ENCODE peak calls at places on chromosomes 11 and 22, in ten cellular contexts. A, V, J, D, H, P, G, T, S and O are unnamed samples.

GRCh38 chr11:10304495-10305261 is at the start of gene ADM:
- DNase-seq in A (peak), V (peak), J (peak), D (peak), H (peak), P (peak), G (peak), T (peak), S (no peak), O (peak)

GRCh38 chr22:21977814-21978213 is 4.8 kb downstream of the TOP3B start:
- DNase-seq in A (no peak), V (no peak), J (no peak), D (no peak), H (no peak), P (no peak), G (no peak), T (no peak), S (no peak), O (no peak)

GRCh38 chr22:21657020-21657360 is 8.8 kb upstream of the PPIL2 start:
- DNase-seq in A (no peak), V (no peak), J (no peak), D (no peak), H (no peak), P (no peak), G (no peak), T (no peak), S (no peak), O (no peak)

GRCh38 chr22:40009953-40010751 is 15.4 kb downstream of the FAM83F start:
- DNase-seq in A (no peak), V (no peak), J (no peak), D (no peak), H (peak), P (no peak), G (no peak), T (no peak), S (no peak), O (no peak)

GRCh38 chr11:93072236-93072635 is 102.8 kb downstream of the MTNR1B start:
- DNase-seq in A (no peak), V (no peak), J (no peak), D (no peak), H (no peak), P (no peak), G (no peak), T (no peak), S (no peak), O (no peak)

GRCh38 chr11:135073870-135074269 is 661.8 kb upstream of the B3GAT1 start:
- DNase-seq in A (no peak), V (no peak), J (no peak), D (no peak), H (no peak), P (no peak), G (no peak), T (no peak), S (no peak), O (no peak)

GRCh38 chr22:18091916-18092526 is 14.2 kb downstream of the PEX26 start:
- DNase-seq in A (no peak), V (no peak), J (peak), D (peak), H (no peak), P (peak), G (peak), T (peak), S (peak), O (peak)

GRCh38 chr22:45553333-45554039 is 50.8 kb downstream of the FBLN1 start:
- DNase-seq in A (peak), V (peak), J (peak), D (peak), H (peak), P (peak), G (peak), T (peak), S (peak), O (peak)

GRCh38 chr22:48951836-48952235 is 875.8 kb downstream of the BRD1 start:
- DNase-seq in A (no peak), V (no peak), J (peak), D (no peak), H (no peak), P (no peak), G (no peak), T (no peak), S (no peak), O (no peak)

GRCh38 chr22:25626146-25626992 is 61.9 kb downstream of the GRK3 start:
- DNase-seq in A (no peak), V (no peak), J (no peak), D (no peak), H (no peak), P (no peak), G (no peak), T (no peak), S (no peak), O (no peak)

GRCh38 chr11:12056112-12056511 is 47.7 kb upstream of the DKK3 start:
- DNase-seq in A (no peak), V (no peak), J (no peak), D (no peak), H (no peak), P (no peak), G (no peak), T (no peak), S (no peak), O (no peak)

GRCh38 chr11:123653405-123653996 is 923 bp downstream of the SCN3B start:
- DNase-seq in A (no peak), V (no peak), J (no peak), D (no peak), H (peak), P (peak), G (no peak), T (no peak), S (no peak), O (no peak)
- TF ChIP-seq CTCF in A (no peak), V (no peak), J (no peak), D (no peak), H (peak), P (no peak), G (no peak), T (no peak), S (no peak), O (no peak)

GRCh38 chr11:117872420-117872961 is 4.0 kb downstream of the FXYD6 start:
- DNase-seq in A (no peak), V (no peak), J (no peak), D (peak), H (no peak), P (no peak), G (peak), T (no peak), S (no peak), O (no peak)

GRCh38 chr11:117874253-117874909 is 2.1 kb downstream of the FXYD6 start:
- DNase-seq in A (no peak), V (no peak), J (no peak), D (no peak), H (no peak), P (no peak), G (no peak), T (no peak), S (no peak), O (no peak)

GRCh38 chr11:117873828-117874125 is 2.7 kb downstream of the FXYD6 start:
- DNase-seq in A (no peak), V (no peak), J (no peak), D (no peak), H (no peak), P (no peak), G (no peak), T (no peak), S (no peak), O (no peak)

GRCh38 chr11:117871784-117872183 is 4.7 kb downstream of the FXYD6 start:
- DNase-seq in A (no peak), V (no peak), J (no peak), D (no peak), H (no peak), P (no peak), G (no peak), T (no peak), S (no peak), O (no peak)

DNA sequence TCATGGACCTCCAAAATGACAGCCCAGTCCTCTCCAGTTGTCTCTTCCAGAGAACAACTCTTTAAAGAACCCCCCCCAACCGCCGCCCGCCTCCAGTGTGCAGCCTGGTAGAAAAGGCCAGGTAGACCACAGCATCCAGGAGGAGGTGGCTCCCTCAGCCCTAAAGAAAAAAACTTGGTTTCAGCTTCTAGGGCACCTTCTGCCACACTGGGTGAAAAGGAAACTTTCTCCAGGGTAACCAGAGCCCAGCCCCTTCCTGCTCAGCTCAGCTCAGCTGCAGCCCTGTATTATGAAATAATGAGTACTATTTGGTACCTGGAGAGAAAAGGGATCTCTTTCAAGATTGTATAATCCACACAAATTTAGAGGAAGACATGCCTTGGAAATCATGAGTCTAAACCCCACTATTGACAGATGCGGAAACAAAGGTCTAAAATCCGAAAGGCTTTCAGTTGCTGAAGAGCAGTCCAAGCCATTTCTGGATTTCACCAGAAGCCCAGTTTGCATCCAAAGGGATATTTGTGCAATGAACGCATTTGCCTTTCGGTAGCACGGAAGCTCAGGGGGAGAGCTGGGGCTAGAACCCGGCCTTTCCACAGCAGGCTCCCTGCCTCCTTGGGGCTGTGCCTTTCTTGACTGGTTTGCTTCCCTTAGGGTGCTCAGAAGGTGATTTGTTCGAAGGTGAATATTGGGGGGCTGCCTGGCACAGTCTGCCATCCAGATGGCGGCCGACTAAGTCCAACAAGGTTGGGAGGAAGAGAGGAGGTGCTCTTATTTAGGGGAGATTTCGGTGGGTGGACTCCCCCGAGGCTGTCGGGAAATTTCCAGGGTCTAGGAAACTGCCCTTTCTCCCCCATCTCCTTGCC is 3.3 kb downstream of the FXYD6 start:
- DNase-seq in A (no peak), V (no peak), J (no peak), D (no peak), H (no peak), P (no peak), G (no peak), T (no peak), S (no peak), O (no peak)
- H3K4me3 ChIP-seq in A (no peak), V (no peak), J (no peak), D (peak), H (no peak), P (no peak), G (no peak), T (no peak), S (no peak), O (no peak)

GRCh38 chr11:64185323-64186204 is at the start of gene STIP1:
- DNase-seq in A (peak), V (peak), J (peak), D (peak), H (peak), P (peak), G (peak), T (peak), S (peak), O (peak)
- TF ChIP-seq CTCF in A (peak), V (peak), J (peak), D (peak), H (no peak), P (peak), G (peak), T (peak), S (peak), O (peak)

DNA sequence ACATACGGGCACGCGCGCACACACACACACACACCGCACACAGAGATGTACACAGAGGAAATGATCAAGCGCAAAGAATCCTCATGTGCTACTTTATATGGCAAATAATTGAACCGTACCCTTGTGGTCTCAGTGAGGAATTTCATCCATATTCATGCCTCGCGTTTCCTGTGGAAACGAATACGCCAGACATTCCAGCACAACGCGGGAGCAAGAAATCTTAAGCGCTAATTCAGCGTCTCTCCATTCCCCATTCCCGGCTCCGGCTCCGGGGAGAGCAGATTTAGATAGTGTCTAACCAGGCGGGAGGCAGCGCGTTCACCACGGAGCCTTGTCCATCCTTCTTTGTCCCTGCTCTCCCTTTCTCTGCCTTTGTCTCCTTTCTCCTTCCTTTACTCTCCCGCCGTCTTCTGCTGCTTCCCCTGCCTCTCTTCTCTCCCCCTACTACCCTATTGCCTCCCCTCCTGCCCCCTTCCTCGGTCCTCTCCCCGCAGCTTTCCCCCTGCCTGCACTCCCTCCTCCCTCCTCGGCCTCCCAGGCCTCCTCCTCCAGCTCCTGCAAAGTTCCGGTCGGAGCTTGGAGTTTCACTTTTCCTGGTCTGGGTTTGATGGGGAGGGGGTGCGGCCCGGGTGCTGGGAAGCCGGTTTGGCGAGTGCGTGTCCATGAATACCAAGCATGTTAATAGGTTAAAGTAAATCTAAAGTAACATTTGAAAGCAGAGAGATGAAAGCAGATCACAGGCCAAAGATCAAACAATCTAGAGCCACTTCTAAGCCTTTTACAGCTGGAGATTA is 579.3 kb downstream of the BUD13 start:
- DNase-seq in A (peak), V (peak), J (peak), D (peak), H (peak), P (peak), G (peak), T (peak), S (peak), O (peak)
- H3K4me3 ChIP-seq in A (peak), V (peak), J (peak), D (peak), H (peak), P (peak), G (peak), T (no peak), S (peak), O (peak)

GRCh38 chr11:61460474-61460881 is 30.6 kb downstream of the SDHAF2 start:
- DNase-seq in A (no peak), V (no peak), J (no peak), D (peak), H (no peak), P (no peak), G (no peak), T (no peak), S (peak), O (no peak)

DNA sequence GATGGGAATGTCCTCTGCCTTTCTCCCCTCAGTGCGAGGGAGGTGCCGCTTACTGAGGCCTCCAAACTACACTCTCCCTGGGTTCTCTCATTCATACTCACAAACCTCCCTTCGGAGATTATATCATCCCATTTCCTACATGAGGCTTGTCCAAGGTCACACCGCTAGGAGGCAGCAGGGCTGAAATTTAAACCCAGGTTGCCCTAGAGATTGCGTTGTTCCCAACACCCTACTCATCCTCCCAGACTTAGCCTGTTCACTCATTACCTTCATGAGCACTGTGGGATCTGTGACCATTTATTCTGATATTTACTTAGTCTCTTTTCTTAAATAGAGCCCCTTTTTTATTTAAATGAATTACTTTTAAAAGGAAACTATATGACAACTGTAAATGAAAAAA is 31.1 kb downstream of the SDHAF2 start:
- DNase-seq in A (no peak), V (no peak), J (no peak), D (no peak), H (no peak), P (no peak), G (no peak), T (no peak), S (no peak), O (no peak)
- TF ChIP-seq CTCF in A (no peak), V (no peak), J (no peak), D (no peak), H (peak), P (no peak), G (no peak), T (no peak), S (no peak), O (no peak)

GRCh38 chr11:59106363-59107336 is at the start of gene FAM111B:
- DNase-seq in A (peak), V (peak), J (peak), D (peak), H (no peak), P (peak), G (peak), T (peak), S (peak), O (peak)

GRCh38 chr11:59097113-59097708 is 9.8 kb upstream of the FAM111B start:
- DNase-seq in A (peak), V (peak), J (peak), D (no peak), H (peak), P (peak), G (no peak), T (peak), S (peak), O (peak)

DNA sequence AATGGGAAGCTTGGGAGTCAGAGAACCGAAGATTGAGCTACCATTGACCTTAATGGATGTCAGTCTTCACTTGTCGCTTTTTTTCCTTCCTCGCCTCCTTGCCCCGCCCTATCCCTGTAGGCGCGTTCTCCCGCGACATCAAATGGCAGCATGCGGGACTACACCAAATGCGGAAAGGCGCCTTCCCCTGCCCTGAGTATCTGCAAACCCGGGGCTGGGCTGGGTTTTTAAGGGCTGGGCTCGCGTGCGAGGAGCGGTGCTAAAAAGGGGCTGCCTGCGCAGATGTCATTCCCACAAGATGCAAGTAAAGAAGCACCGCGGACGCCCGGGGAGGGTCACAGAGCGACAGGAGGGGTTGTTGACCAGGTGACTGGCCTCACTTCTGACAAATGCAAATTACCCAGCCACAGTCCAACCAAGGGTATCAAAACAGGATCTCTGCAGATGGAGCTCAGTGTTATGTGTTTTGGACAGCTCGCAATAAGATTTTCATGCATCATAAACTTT is 4.7 kb upstream of the FAM111B start:
- DNase-seq in A (no peak), V (no peak), J (peak), D (peak), H (no peak), P (peak), G (no peak), T (peak), S (no peak), O (peak)
- H3K4me3 ChIP-seq in A (peak), V (peak), J (peak), D (peak), H (no peak), P (peak), G (no peak), T (no peak), S (peak), O (peak)

GRCh38 chr11:17735823-17736772 is 1.5 kb downstream of the KCNC1 start:
- DNase-seq in A (no peak), V (no peak), J (no peak), D (no peak), H (peak), P (no peak), G (no peak), T (no peak), S (no peak), O (no peak)
- TF ChIP-seq CTCF in A (peak), V (peak), J (no peak), D (no peak), H (peak), P (peak), G (no peak), T (no peak), S (no peak), O (peak)